ENCODE peak calls at places on chromosome 16, in five cellular contexts. One of them, this sample, is unnamed.

GRCh38 chr16:75460441-75460840 is 4.0 kb downstream of the TMEM170A start:
- DNase-seq in endothelial cell of umbilical vein: no peak
- DNase-seq in kidney epithelial cell: no peak
- DNase-seq in body of pancreas: no peak
- DNase-seq in endodermal cell: no peak
- DNase-seq in this sample: no peak

GRCh38 chr16:50708373-50709060 is 15.1 kb downstream of the NOD2 start:
- DNase-seq in kidney epithelial cell: no peak
- DNase-seq in endothelial cell of umbilical vein: no peak
- DNase-seq in body of pancreas: no peak
- DNase-seq in endodermal cell: no peak
- DNase-seq in this sample: no peak

GRCh38 chr16:24580665-24581064 is 41.3 kb downstream of the RBBP6 start:
- DNase-seq in endothelial cell of umbilical vein: peak; percentile 55
- DNase-seq in kidney epithelial cell: no peak
- DNase-seq in endodermal cell: no peak
- DNase-seq in body of pancreas: no peak
- DNase-seq in this sample: no peak

GRCh38 chr16:15507959-15508336 is 73.6 kb downstream of the BMERB1 start:
- DNase-seq in endodermal cell: no peak
- DNase-seq in body of pancreas: no peak
- DNase-seq in kidney epithelial cell: no peak
- DNase-seq in endothelial cell of umbilical vein: no peak
- DNase-seq in this sample: no peak

GRCh38 chr16:83473109-83473508 is 334.7 kb upstream of the HSBP1 start:
- DNase-seq in endodermal cell: no peak
- DNase-seq in endothelial cell of umbilical vein: no peak
- DNase-seq in kidney epithelial cell: no peak
- DNase-seq in body of pancreas: no peak
- DNase-seq in this sample: no peak

GRCh38 chr16:71352963-71353460 is 5.5 kb upstream of the CALB2 start:
- DNase-seq in endodermal cell: no peak
- DNase-seq in kidney epithelial cell: no peak
- DNase-seq in endothelial cell of umbilical vein: no peak
- DNase-seq in body of pancreas: no peak
- DNase-seq in this sample: no peak

GRCh38 chr16:87074635-87075318 is 242.4 kb downstream of the C16orf95 start:
- DNase-seq in body of pancreas: no peak
- DNase-seq in endodermal cell: peak; percentile 30
- DNase-seq in endothelial cell of umbilical vein: no peak
- DNase-seq in kidney epithelial cell: no peak
- DNase-seq in this sample: no peak

GRCh38 chr16:83513006-83513755 is 294.6 kb upstream of the HSBP1 start:
- DNase-seq in endodermal cell: no peak
- DNase-seq in endothelial cell of umbilical vein: no peak
- DNase-seq in kidney epithelial cell: peak; percentile 61
- DNase-seq in body of pancreas: no peak
- DNase-seq in this sample: no peak

GRCh38 chr16:3215601-3216262 is 19.2 kb downstream of the ZNF200 start:
- DNase-seq in kidney epithelial cell: no peak
- DNase-seq in endodermal cell: no peak
- DNase-seq in endothelial cell of umbilical vein: no peak
- DNase-seq in body of pancreas: no peak
- DNase-seq in this sample: no peak

GRCh38 chr16:11587643-11588247 is 1.0 kb upstream of the LITAF start:
- DNase-seq in kidney epithelial cell: no peak
- DNase-seq in endodermal cell: no peak
- DNase-seq in body of pancreas: no peak
- DNase-seq in endothelial cell of umbilical vein: no peak
- DNase-seq in this sample: no peak

GRCh38 chr16:68719993-68720489 is 17.1 kb upstream of the CDH1 start:
- DNase-seq in endothelial cell of umbilical vein: no peak
- DNase-seq in endodermal cell: no peak
- DNase-seq in kidney epithelial cell: no peak
- DNase-seq in body of pancreas: no peak
- DNase-seq in this sample: no peak

GRCh38 chr16:56743840-56744239 is 13.9 kb downstream of the NUP93 start:
- DNase-seq in body of pancreas: no peak
- DNase-seq in endothelial cell of umbilical vein: peak; percentile 11
- DNase-seq in endodermal cell: peak; percentile 66
- DNase-seq in kidney epithelial cell: no peak
- DNase-seq in this sample: no peak

GRCh38 chr16:59878479-59878878 is 1144.4 kb upstream of the GOT2 start:
- DNase-seq in kidney epithelial cell: no peak
- DNase-seq in body of pancreas: no peak
- DNase-seq in endodermal cell: no peak
- DNase-seq in endothelial cell of umbilical vein: peak; percentile 44
- DNase-seq in this sample: no peak

GRCh38 chr16:1430759-1431496 is at the start of gene PERCC1:
- DNase-seq in endodermal cell: no peak
- DNase-seq in endothelial cell of umbilical vein: no peak
- DNase-seq in kidney epithelial cell: no peak
- DNase-seq in body of pancreas: no peak
- DNase-seq in this sample: no peak

GRCh38 chr16:10906914-10907756 is 30.1 kb downstream of the CIITA start:
- DNase-seq in body of pancreas: no peak
- DNase-seq in endothelial cell of umbilical vein: no peak
- DNase-seq in kidney epithelial cell: no peak
- DNase-seq in endodermal cell: no peak
- DNase-seq in this sample: no peak

GRCh38 chr16:75148311-75149195 is at the start of gene ZFP1:
- DNase-seq in kidney epithelial cell: peak; percentile 44
- DNase-seq in endodermal cell: peak; percentile 98
- DNase-seq in endothelial cell of umbilical vein: peak; percentile 90
- DNase-seq in body of pancreas: peak; percentile 96
- DNase-seq in this sample: peak; percentile 93

GRCh38 chr16:10523025-10523424 is 57.4 kb downstream of the EMP2 start:
- DNase-seq in body of pancreas: no peak
- DNase-seq in kidney epithelial cell: no peak
- DNase-seq in endothelial cell of umbilical vein: no peak
- DNase-seq in endodermal cell: no peak
- DNase-seq in this sample: peak; percentile 8

GRCh38 chr16:52203096-52203495 is 343.8 kb downstream of the TOX3 start:
- DNase-seq in endodermal cell: no peak
- DNase-seq in endothelial cell of umbilical vein: no peak
- DNase-seq in body of pancreas: no peak
- DNase-seq in kidney epithelial cell: peak; percentile 43
- DNase-seq in this sample: no peak

GRCh38 chr16:47156816-47157215 is 13.1 kb upstream of the NETO2 start:
- DNase-seq in endothelial cell of umbilical vein: no peak
- DNase-seq in endodermal cell: no peak
- DNase-seq in body of pancreas: no peak
- DNase-seq in kidney epithelial cell: no peak
- DNase-seq in this sample: no peak

GRCh38 chr16:47160422-47160821 is 16.7 kb upstream of the NETO2 start:
- DNase-seq in kidney epithelial cell: no peak
- DNase-seq in endothelial cell of umbilical vein: no peak
- DNase-seq in endodermal cell: no peak
- DNase-seq in body of pancreas: no peak
- DNase-seq in this sample: no peak

GRCh38 chr16:4615389-4616046 is 830 bp upstream of the UBALD1 start:
- DNase-seq in kidney epithelial cell: no peak
- DNase-seq in endodermal cell: no peak
- DNase-seq in endothelial cell of umbilical vein: no peak
- DNase-seq in body of pancreas: no peak
- DNase-seq in this sample: no peak

GRCh38 chr16:88763502-88764053 is 21.4 kb downstream of the PIEZO1 start:
- DNase-seq in endothelial cell of umbilical vein: peak; percentile 43
- DNase-seq in endodermal cell: peak; percentile 96
- DNase-seq in kidney epithelial cell: no peak
- DNase-seq in body of pancreas: peak; percentile 53
- DNase-seq in this sample: no peak

GRCh38 chr16:20784204-20784603 is 20.4 kb downstream of the ACSM3 start:
- DNase-seq in body of pancreas: no peak
- DNase-seq in kidney epithelial cell: no peak
- DNase-seq in endodermal cell: no peak
- DNase-seq in endothelial cell of umbilical vein: no peak
- DNase-seq in this sample: no peak

GRCh38 chr16:10579965-10580918 is at the start of gene EMP2:
- DNase-seq in endodermal cell: peak; percentile 93
- DNase-seq in body of pancreas: peak; percentile 65
- DNase-seq in kidney epithelial cell: no peak
- DNase-seq in endothelial cell of umbilical vein: peak; percentile 72
- DNase-seq in this sample: no peak

GRCh38 chr16:58494981-58495860 is 4.7 kb upstream of the NDRG4 start:
- DNase-seq in kidney epithelial cell: peak; percentile 98
- DNase-seq in body of pancreas: peak; percentile 70
- DNase-seq in endodermal cell: peak; percentile 94
- DNase-seq in endothelial cell of umbilical vein: peak; percentile 88
- DNase-seq in this sample: peak; percentile 94
- H3K4me3 ChIP-seq in kidney epithelial cell: no peak overlapping the region
- H3K4me3 ChIP-seq in body of pancreas: no peak overlapping the region
- H3K4me3 ChIP-seq in endodermal cell: no peak overlapping the region
- H3K4me3 ChIP-seq in endothelial cell of umbilical vein: no peak overlapping the region
- H3K4me3 ChIP-seq in this sample: no peak overlapping the region

DNA sequence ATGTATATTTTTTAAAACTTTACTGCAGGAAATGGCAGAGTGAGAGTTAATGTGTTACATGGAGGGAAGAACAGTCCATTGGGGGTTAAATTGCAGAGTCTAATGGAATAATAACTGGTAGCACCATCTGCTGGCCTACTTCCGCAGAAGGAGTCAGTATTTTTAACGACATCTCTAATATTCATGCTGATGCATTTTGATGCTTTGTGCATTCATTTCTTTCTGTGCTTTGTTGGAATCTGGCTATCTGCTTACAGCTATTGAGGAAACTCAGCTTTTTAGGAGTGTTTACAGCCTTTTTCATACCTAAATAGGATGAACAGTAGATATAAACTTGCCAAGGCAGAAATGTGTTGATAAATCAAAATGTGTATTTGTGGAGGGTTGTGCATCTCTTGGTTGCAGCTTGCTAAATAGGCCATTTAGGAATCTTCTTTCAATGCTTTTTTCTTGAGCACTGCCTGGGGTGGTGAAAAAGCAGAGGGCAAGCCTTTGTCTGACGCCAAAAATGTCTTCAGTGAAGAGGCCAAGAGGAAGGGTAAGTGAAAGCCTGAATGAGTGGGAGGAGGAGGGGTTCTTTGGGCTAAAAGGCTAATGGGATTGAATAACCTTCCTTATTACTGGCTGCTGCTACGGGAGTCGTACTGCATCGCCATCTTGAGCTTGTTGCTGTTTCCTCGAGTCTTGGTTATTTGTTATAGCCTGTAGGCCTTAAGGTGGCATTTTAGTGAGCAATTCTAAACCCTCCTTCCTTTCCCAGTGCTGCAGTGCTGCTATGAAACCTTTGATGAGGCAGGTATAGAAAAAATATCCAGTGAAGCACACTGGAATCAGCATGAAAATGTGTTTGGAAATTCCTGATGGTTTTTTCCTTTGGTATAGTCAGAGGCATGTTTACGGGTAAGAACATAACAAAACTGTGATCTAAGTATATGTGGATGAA is 153.3 kb downstream of the CHD9 start:
- DNase-seq in endodermal cell: peak; percentile 78
- DNase-seq in kidney epithelial cell: peak; percentile 59
- DNase-seq in body of pancreas: peak; percentile 45
- DNase-seq in endothelial cell of umbilical vein: peak; percentile 88
- DNase-seq in this sample: peak; percentile 32
- H3K4me3 ChIP-seq in endodermal cell: peak overlapping the region; percentile 92
- H3K4me3 ChIP-seq in kidney epithelial cell: peak overlapping the region; percentile 64
- H3K4me3 ChIP-seq in body of pancreas: no peak overlapping the region
- H3K4me3 ChIP-seq in endothelial cell of umbilical vein: peak overlapping the region; percentile 91
- H3K4me3 ChIP-seq in this sample: no peak overlapping the region

DNA sequence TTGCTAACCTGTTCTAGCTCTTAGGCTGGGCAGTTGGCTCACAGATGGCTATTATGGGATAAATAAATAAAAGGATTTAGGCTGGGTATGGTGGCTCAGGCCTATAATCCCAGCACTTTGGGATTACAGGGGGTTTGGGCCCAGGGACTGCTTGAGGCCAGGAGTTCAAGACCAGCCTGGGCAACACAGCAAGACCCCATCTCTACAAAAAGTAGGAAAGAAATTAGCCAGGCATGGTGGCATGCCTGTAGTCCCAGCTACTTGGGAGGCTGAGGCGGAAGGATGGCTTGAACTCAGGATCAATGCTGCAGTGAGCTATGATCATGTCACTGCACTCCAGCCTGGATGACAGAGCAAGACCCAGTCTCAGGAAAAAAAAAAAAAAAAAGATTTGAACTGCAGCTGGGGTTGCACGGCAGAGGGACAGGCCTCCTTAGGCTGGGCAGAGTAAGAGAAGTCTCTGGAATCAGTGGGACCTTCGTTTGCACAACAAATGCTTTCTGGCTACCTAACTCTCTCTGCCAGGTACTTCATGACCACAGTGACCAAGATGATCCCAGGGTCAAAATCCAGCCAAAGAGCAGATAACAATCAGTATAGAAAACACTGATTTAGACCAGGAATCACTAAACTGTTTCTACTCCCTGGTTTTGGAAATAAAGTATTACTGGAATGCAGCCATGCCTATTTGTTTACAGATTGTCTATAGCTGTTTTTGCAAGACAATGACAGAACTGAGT is 6.8 kb downstream of the RUSF1 start:
- DNase-seq in endodermal cell: no peak
- DNase-seq in kidney epithelial cell: no peak
- DNase-seq in body of pancreas: no peak
- DNase-seq in endothelial cell of umbilical vein: no peak
- DNase-seq in this sample: no peak
- H3K4me3 ChIP-seq in endodermal cell: no peak overlapping the region
- H3K4me3 ChIP-seq in kidney epithelial cell: no peak overlapping the region
- H3K4me3 ChIP-seq in body of pancreas: no peak overlapping the region
- H3K4me3 ChIP-seq in endothelial cell of umbilical vein: no peak overlapping the region
- H3K4me3 ChIP-seq in this sample: no peak overlapping the region

GRCh38 chr16:85317704-85318103 is 205.4 kb upstream of the CIBAR2 start:
- DNase-seq in endodermal cell: no peak
- DNase-seq in endothelial cell of umbilical vein: no peak
- DNase-seq in body of pancreas: peak; percentile 87
- DNase-seq in kidney epithelial cell: no peak
- DNase-seq in this sample: no peak
- H3K4me3 ChIP-seq in endodermal cell: no peak overlapping the region
- H3K4me3 ChIP-seq in endothelial cell of umbilical vein: no peak overlapping the region
- H3K4me3 ChIP-seq in body of pancreas: no peak overlapping the region
- H3K4me3 ChIP-seq in kidney epithelial cell: no peak overlapping the region
- H3K4me3 ChIP-seq in this sample: no peak overlapping the region

This sample was measured in Jurkat, Clone E6-1.